ENCODE peak calls at places on chromosome 7, in four cellular contexts. M is adrenal gland, P is psoas muscle, I is heart right ventricle. A is an unnamed sample.

GRCh38 chr7:75842836-75843446 is 29.3 kb upstream of the CCL24 start:
- DNase-seq in M (no peak), P (no peak), I (peak), A (peak)

GRCh38 chr7:93279541-93279940 is 47.4 kb downstream of the VPS50 start:
- DNase-seq in M (no peak), P (no peak), I (no peak), A (no peak)

GRCh38 chr7:151088019-151088855 is 2.0 kb downstream of the AGAP3 start:
- DNase-seq in M (no peak), P (no peak), I (no peak), A (no peak)

GRCh38 chr7:93914581-93915066 is 6.9 kb upstream of the GNG11 start:
- DNase-seq in M (no peak), P (no peak), I (no peak), A (no peak)

GRCh38 chr7:96266580-96266979 is 55.3 kb downstream of the SLC25A13 start:
- DNase-seq in M (no peak), P (no peak), I (no peak), A (no peak)

GRCh38 chr7:88668591-88668990 is 90.9 kb upstream of the ZNF804B start:
- DNase-seq in M (no peak), P (no peak), I (no peak), A (no peak)

GRCh38 chr7:129443612-129444011 is 9.4 kb downstream of the STRIP2 start:
- DNase-seq in M (peak), P (peak), I (peak), A (no peak)

GRCh38 chr7:103379270-103379975 is 32.0 kb downstream of the PSMC2 start:
- DNase-seq in M (no peak), P (no peak), I (no peak), A (no peak)

GRCh38 chr7:81244213-81244612 is 325.4 kb upstream of the SEMA3C start:
- DNase-seq in M (no peak), P (no peak), I (no peak), A (peak)

GRCh38 chr7:93055543-93056107 is 62.2 kb downstream of the SAMD9 start:
- DNase-seq in M (no peak), P (no peak), I (no peak), A (peak)

GRCh38 chr7:128194533-128195282 is 46.4 kb upstream of the LEP start:
- DNase-seq in M (no peak), P (no peak), I (no peak), A (no peak)

GRCh38 chr7:75880242-75880641 is 1.4 kb downstream of the RHBDD2 start:
- DNase-seq in M (no peak), P (no peak), I (no peak), A (no peak)

GRCh38 chr7:107242267-107242666 is 73.5 kb downstream of the HBP1 start:
- DNase-seq in M (no peak), P (no peak), I (peak), A (no peak)

GRCh38 chr7:1691601-1692499 is 21.8 kb downstream of the ELFN1 start:
- DNase-seq in M (peak), P (peak), I (peak), A (peak)

GRCh38 chr7:116211006-116211912 is 920 bp downstream of the TES start:
- DNase-seq in M (peak), P (peak), I (peak), A (peak)

GRCh38 chr7:21884496-21884895 is 61.2 kb downstream of the CDCA7L start:
- DNase-seq in M (no peak), P (no peak), I (no peak), A (no peak)

GRCh38 chr7:50409856-50410468 is 40.2 kb downstream of the FIGNL1 start:
- DNase-seq in M (no peak), P (no peak), I (no peak), A (no peak)

GRCh38 chr7:122137291-122138077 is 6.6 kb downstream of the AASS start:
- DNase-seq in M (no peak), P (no peak), I (no peak), A (no peak)
- H3K4me3 ChIP-seq in M (peak), P (peak), I (peak), A (no peak)

GRCh38 chr7:31058688-31059087 is 6.6 kb downstream of the ADCYAP1R1 start:
- DNase-seq in M (no peak), P (no peak), I (no peak), A (no peak)

GRCh38 chr7:31055501-31055900 is 3.4 kb downstream of the ADCYAP1R1 start:
- DNase-seq in M (no peak), P (no peak), I (no peak), A (no peak)

GRCh38 chr7:31058122-31058521 is 6.0 kb downstream of the ADCYAP1R1 start:
- DNase-seq in M (no peak), P (no peak), I (no peak), A (no peak)

GRCh38 chr7:31054608-31055273 is 2.6 kb downstream of the ADCYAP1R1 start:
- DNase-seq in M (no peak), P (no peak), I (no peak), A (no peak)

GRCh38 chr7:31056775-31057346 is 4.8 kb downstream of the ADCYAP1R1 start:
- DNase-seq in M (no peak), P (no peak), I (no peak), A (no peak)
- TF ChIP-seq CTCF in M (no peak), P (no peak), I (no peak), A (no peak)

GRCh38 chr7:155466142-155466813 is 8.3 kb downstream of the EN2 start:
- DNase-seq in M (no peak), P (no peak), I (no peak), A (no peak)
- H3K4me3 ChIP-seq in M (no peak), P (peak), I (no peak), A (no peak)

DNA sequence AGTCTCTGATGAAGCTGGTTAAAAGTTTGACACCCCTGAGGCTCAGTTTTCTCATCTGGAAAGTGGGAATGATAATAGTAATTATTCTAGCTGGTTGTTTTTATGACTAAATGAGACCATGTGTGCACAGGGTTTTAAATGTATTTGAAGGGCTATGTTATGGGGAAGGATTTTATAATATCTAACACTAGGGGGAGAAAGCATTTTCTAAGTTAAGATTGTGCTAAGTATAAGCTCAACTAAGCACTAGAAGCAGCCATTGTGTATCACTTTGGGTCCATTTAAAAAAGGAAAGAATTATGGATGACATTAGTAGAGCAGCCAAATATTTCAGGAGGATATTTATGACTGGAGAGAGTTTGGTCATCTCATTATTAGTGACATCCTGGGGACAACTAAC is 49.5 kb upstream of the CREB5 start:
- DNase-seq in M (no peak), P (no peak), I (no peak), A (no peak)
- TF ChIP-seq CTCF in M (no peak), P (no peak), I (no peak), A (peak)

GRCh38 chr7:101128040-101128834 is 1.3 kb downstream of the SERPINE1 start:
- DNase-seq in M (no peak), P (no peak), I (no peak), A (no peak)
- H3K4me3 ChIP-seq in M (peak), P (peak), I (peak), A (peak)

DNA sequence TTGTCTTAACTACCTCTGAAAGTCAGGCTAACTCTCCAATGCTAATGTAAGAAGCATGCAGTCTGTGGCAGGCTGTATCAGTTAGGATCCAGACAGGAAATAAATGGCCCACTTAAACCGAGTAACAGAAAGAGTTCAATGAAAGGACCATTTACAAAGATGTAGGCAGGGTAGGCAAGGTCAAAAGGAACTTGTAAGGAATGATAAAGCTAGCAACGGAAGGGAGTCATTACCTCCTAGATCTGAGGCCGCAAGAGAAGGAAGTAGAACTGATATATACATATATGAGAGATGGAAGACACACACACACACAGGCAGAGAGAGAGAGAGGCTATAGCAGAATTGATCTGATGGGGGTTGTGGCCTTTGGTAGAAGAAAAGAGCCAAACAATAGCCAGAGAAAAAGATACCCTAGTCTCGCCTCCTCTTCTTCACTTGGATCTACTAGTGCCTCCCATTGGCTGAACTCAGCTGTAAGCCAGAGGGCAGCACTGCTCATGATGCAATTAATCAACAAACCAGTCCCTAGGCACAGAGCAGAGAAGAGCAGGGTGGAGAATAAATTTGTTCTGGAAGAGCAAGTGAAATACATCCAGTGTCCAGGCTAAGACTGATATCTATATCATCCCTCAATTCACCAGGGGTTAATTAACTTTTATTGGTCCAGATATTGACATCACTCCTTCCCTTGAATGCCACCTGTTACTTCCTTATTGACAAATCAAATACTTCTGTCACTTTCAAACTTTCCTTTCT is 91.2 kb downstream of the LSMEM1 start:
- DNase-seq in M (no peak), P (no peak), I (no peak), A (no peak)
- TF ChIP-seq CTCF in M (no peak), P (no peak), I (no peak), A (no peak)

GRCh38 chr7:156618078-156618790 is 22.3 kb upstream of the RNF32 start:
- DNase-seq in M (no peak), P (no peak), I (no peak), A (no peak)

GRCh38 chr7:156618791-156619367 is 21.7 kb upstream of the RNF32 start:
- DNase-seq in M (no peak), P (no peak), I (no peak), A (no peak)

GRCh38 chr7:156614434-156615264 is 25.9 kb upstream of the RNF32 start:
- DNase-seq in M (no peak), P (no peak), I (no peak), A (no peak)

GRCh38 chr7:156617215-156617614 is 23.4 kb upstream of the RNF32 start:
- DNase-seq in M (no peak), P (no peak), I (no peak), A (no peak)

GRCh38 chr7:156616269-156617202 is 24.0 kb upstream of the RNF32 start:
- DNase-seq in M (no peak), P (no peak), I (no peak), A (no peak)
- H3K4me3 ChIP-seq in M (peak), P (peak), I (peak), A (peak)

A was measured in retinal pigment epithelial cell.